ENCODE peak calls at places on chromosomes 1 and 21, in seven cellular contexts. X is activated naive CD8-positive, alpha-beta T cell treated with anti-CD3 and anti-CD28 coated beads, Interleukin-2, amount 50 U/mL, for 16 hours; K is stimulated activated CD4-positive, alpha-beta T cell treated with anti-CD3 and anti-CD28 coated beads, TNF-alpha, amount 100 ng/mL, for 48 hours; L is AG20443; R is stimulated activated CD8-positive, alpha-beta memory T cell treated with anti-CD3 and anti-CD28 coated beads, Interleukin-2, amount 100 ng/mL, for 48 hours; Q is neural progenitor cell; C is T-cell. T is an unnamed sample.
A peak's percentile ranks its signal among the peaks of the same experiment; 100 is the strongest.

GRCh38 chr1:205387845-205388244 is 31.1 kb upstream of the KLHDC8A start:
- DNase-seq in C (no peak), L (no peak), X (no peak), R (no peak), K (no peak), Q (no peak), T (no peak)

GRCh38 chr1:67937010-67937409 is 103.7 kb upstream of the GNG12 start:
- DNase-seq in L (no peak), K (no peak), R (no peak), Q (no peak), C (no peak), X (no peak), T (no peak)

GRCh38 chr1:230240446-230241076 is 173.5 kb downstream of the GALNT2 start:
- DNase-seq in R (no peak), X (no peak), K (no peak), Q (no peak), L (no peak), C (no peak), T (no peak)

GRCh38 chr1:38613996-38614395 is 245.6 kb downstream of the RRAGC start:
- DNase-seq in R (no peak), K (no peak), X (no peak), C (no peak), L (no peak), Q (peak; percentile 83), T (no peak)

GRCh38 chr1:235683653-235684052 is 34.1 kb upstream of the GNG4 start:
- DNase-seq in C (no peak), X (no peak), R (no peak), K (no peak), Q (no peak), L (no peak), T (no peak)

GRCh38 chr1:15012822-15013221 is 140.7 kb upstream of the TMEM51 start:
- DNase-seq in R (no peak), L (no peak), C (no peak), K (no peak), Q (no peak), X (no peak), T (no peak)

GRCh38 chr1:233328661-233329498 is 1.4 kb downstream of the MAP3K21 start:
- DNase-seq in K (no peak), R (peak; percentile 1), Q (no peak), L (no peak), X (no peak), C (no peak), T (peak; percentile 58)

GRCh38 chr1:34865981-34866761 is 6.6 kb upstream of the SMIM12 start:
- DNase-seq in K (peak; percentile 84), Q (peak; percentile 85), C (peak; percentile 83), L (peak; percentile 90), R (peak; percentile 87), X (peak; percentile 92), T (peak; percentile 65)

GRCh38 chr1:109193653-109194590 is 19.8 kb upstream of the SARS1 start:
- DNase-seq in R (no peak), Q (peak; percentile 47), C (peak; percentile 31), X (peak; percentile 27), L (peak; percentile 40), K (peak; percentile 54), T (peak; percentile 77)

GRCh38 chr1:116360435-116361173 is 12.4 kb upstream of the ATP1A1 start:
- DNase-seq in R (no peak), X (no peak), C (no peak), Q (no peak), K (no peak), L (no peak), T (peak; percentile 41)

GRCh38 chr1:53206735-53207379 is 10.2 kb downstream of the CPT2 start:
- DNase-seq in L (no peak), C (no peak), Q (no peak), K (no peak), X (no peak), R (no peak), T (no peak)

GRCh38 chr1:212256404-212256803 is 28.8 kb upstream of the PPP2R5A start:
- DNase-seq in L (no peak), K (no peak), C (peak; percentile 19), R (no peak), X (no peak), Q (no peak), T (no peak)

GRCh38 chr1:84271452-84272273 is 29.8 kb upstream of the SAMD13 start:
- DNase-seq in X (no peak), Q (peak; percentile 54), L (peak; percentile 38), C (no peak), R (no peak), K (no peak), T (peak; percentile 71)

GRCh38 chr1:162649606-162650005 is 17.3 kb downstream of the DDR2 start:
- DNase-seq in Q (peak; percentile 66), L (no peak), R (no peak), X (no peak), K (no peak), C (no peak), T (no peak)

GRCh38 chr1:107532318-107532717 is 391.5 kb downstream of the NTNG1 start:
- DNase-seq in R (no peak), L (no peak), Q (no peak), X (no peak), K (no peak), C (no peak), T (no peak)

GRCh38 chr21:45880097-45881068 is 101.2 kb upstream of the COL6A1 start:
- DNase-seq in Q (peak; percentile 92), R (peak; percentile 55), K (peak; percentile 76), L (peak; percentile 86), X (peak; percentile 51), C (peak; percentile 73), T (peak; percentile 73)

GRCh38 chr1:40162791-40163441 is 1.7 kb downstream of the RLF start:
- DNase-seq in R (no peak), Q (no peak), C (no peak), X (no peak), L (peak; percentile 21), K (no peak), T (peak; percentile 14)

GRCh38 chr1:41361495-41362356 is 492 bp downstream of the FOXO6 start:
- DNase-seq in R (no peak), K (no peak), Q (peak; percentile 71), C (no peak), X (no peak), L (no peak), T (no peak)